ENCODE peak calls at places on chromosomes 3 and 15, in seven cellular contexts. I is activated B cell treated with CpG ODN at 0.5 μM for 24 hours, M is left ventricle myocardium inferior, D is ovary, Y is A549, E is fibroblast of villous mesenchyme, A is psoas muscle. Z is an unnamed sample.

GRCh38 chr15:94168250-94168649 is 63.1 kb upstream of the MCTP2 start:
- DNase-seq in A (no peak), M (no peak), I (no peak), E (no peak), Y (no peak), D (no peak), Z (no peak)

GRCh38 chr15:74277245-74277644 is 41.1 kb downstream of the CCDC33 start:
- DNase-seq in A (peak), Y (no peak), M (no peak), D (no peak), I (no peak), E (no peak), Z (no peak)

GRCh38 chr15:100241572-100242479 is 99.9 kb downstream of the ADAMTS17 start:
- DNase-seq in D (peak), M (no peak), I (no peak), A (no peak), Y (peak), E (peak), Z (no peak)

GRCh38 chr3:72702997-72703396 is 145.2 kb downstream of the SHQ1 start:
- DNase-seq in M (no peak), Y (no peak), D (no peak), A (no peak), E (no peak), I (no peak), Z (no peak)

GRCh38 chr3:57706462-57706861 is 13.6 kb upstream of the DENND6A start:
- DNase-seq in E (no peak), Y (no peak), D (no peak), A (no peak), M (no peak), I (no peak), Z (no peak)

GRCh38 chr3:89032331-89033063 is 74.9 kb upstream of the EPHA3 start:
- DNase-seq in I (no peak), A (no peak), E (peak), M (no peak), D (no peak), Y (no peak), Z (no peak)

GRCh38 chr3:83913381-83913780 is 1045.4 kb upstream of the CADM2 start:
- DNase-seq in I (no peak), E (no peak), D (no peak), A (no peak), M (no peak), Y (no peak), Z (no peak)

GRCh38 chr3:151675858-151676615 is 57.7 kb upstream of the AADACL2 start:
- DNase-seq in E (peak), I (no peak), D (no peak), A (no peak), M (no peak), Y (no peak), Z (no peak)

GRCh38 chr15:83320404-83320803 is 35.9 kb upstream of the BNC1 start:
- DNase-seq in I (no peak), Y (no peak), A (no peak), E (peak), M (no peak), D (no peak), Z (no peak)

GRCh38 chr3:149388001-149388435 is 10.6 kb upstream of the TM4SF1 start:
- DNase-seq in D (no peak), A (no peak), M (no peak), Y (no peak), I (no peak), E (peak), Z (no peak)

GRCh38 chr3:10672422-10672821 is 143.6 kb upstream of the SLC6A11 start:
- DNase-seq in Y (no peak), D (no peak), M (peak), I (no peak), A (no peak), E (peak), Z (no peak)

GRCh38 chr15:47293763-47294162 is 423.5 kb upstream of the SEMA6D start:
- DNase-seq in M (peak), E (peak), Y (no peak), D (peak), A (peak), I (no peak), Z (no peak)

GRCh38 chr15:39493393-39494067 is 87.3 kb upstream of the THBS1 start:
- DNase-seq in I (no peak), D (no peak), M (no peak), E (no peak), Y (no peak), A (no peak), Z (no peak)
- TF ChIP-seq CTCF in I (no peak), D (no peak), M (no peak), E (no peak), Y (no peak), A (no peak), Z (no peak)

GRCh38 chr15:68967948-68968347 is 37.6 kb downstream of the SPESP1 start:
- DNase-seq in D (no peak), A (no peak), E (no peak), I (no peak), Y (no peak), M (no peak), Z (no peak)

GRCh38 chr15:68957686-68958085 is 27.4 kb downstream of the SPESP1 start:
- DNase-seq in I (no peak), A (no peak), E (no peak), D (no peak), M (no peak), Y (no peak), Z (no peak)

GRCh38 chr15:68966996-68967395 is 36.7 kb downstream of the SPESP1 start:
- DNase-seq in M (no peak), E (no peak), A (no peak), Y (no peak), I (no peak), D (no peak), Z (no peak)

GRCh38 chr15:68958597-68958996 is 28.3 kb downstream of the SPESP1 start:
- DNase-seq in D (no peak), Y (no peak), M (no peak), A (no peak), E (no peak), I (no peak), Z (no peak)

GRCh38 chr15:68962464-68962863 is 32.1 kb downstream of the SPESP1 start:
- DNase-seq in A (no peak), E (no peak), D (no peak), M (no peak), Y (no peak), I (no peak), Z (no peak)
- TF ChIP-seq CTCF in A (no peak), E (no peak), D (no peak), M (no peak), Y (no peak), I (no peak), Z (no peak)

GRCh38 chr3:170149016-170149415 is 32.5 kb downstream of the PHC3 start:
- DNase-seq in D (no peak), E (no peak), M (no peak), A (no peak), Y (no peak), I (no peak), Z (no peak)
- TF ChIP-seq CTCF in D (no peak), E (no peak), M (no peak), A (no peak), Y (no peak), I (no peak), Z (no peak)

GRCh38 chr3:129039271-129040038 is 21.1 kb upstream of the GP9 start:
- DNase-seq in M (no peak), E (no peak), D (peak), A (no peak), Y (no peak), I (no peak), Z (peak)

GRCh38 chr3:129040579-129041300 is 19.8 kb upstream of the GP9 start:
- DNase-seq in I (no peak), A (no peak), D (peak), E (no peak), M (no peak), Y (no peak), Z (no peak)

GRCh38 chr3:129038121-129038855 is 22.3 kb upstream of the GP9 start:
- DNase-seq in D (peak), A (no peak), E (no peak), Y (no peak), M (no peak), I (no peak), Z (no peak)

GRCh38 chr3:129037093-129037419 is 23.5 kb upstream of the GP9 start:
- DNase-seq in M (no peak), I (no peak), A (no peak), E (no peak), D (peak), Y (no peak), Z (no peak)

GRCh38 chr3:129040039-129040336 is 20.6 kb upstream of the GP9 start:
- DNase-seq in I (no peak), A (no peak), M (no peak), Y (no peak), D (no peak), E (no peak), Z (no peak)
- TF ChIP-seq CTCF in I (no peak), A (no peak), M (no peak), Y (no peak), D (no peak), E (no peak), Z (no peak)

GRCh38 chr3:111012388-111013248 is 59.0 kb upstream of the NECTIN3 start:
- DNase-seq in D (no peak), A (no peak), I (no peak), M (no peak), Y (no peak), E (peak), Z (no peak)
- TF ChIP-seq CTCF in D (no peak), A (no peak), I (no peak), M (peak), Y (no peak), E (peak), Z (no peak)

GRCh38 chr3:188832961-188833615 is 338.7 kb upstream of the TPRG1 start:
- DNase-seq in E (peak), M (no peak), A (no peak), Y (no peak), D (no peak), I (no peak), Z (no peak)
- TF ChIP-seq CTCF in E (no peak), M (no peak), A (no peak), Y (no peak), D (no peak), I (no peak), Z (no peak)

GRCh38 chr15:32994810-32995424 is 199.6 kb downstream of the FMN1 start:
- DNase-seq in E (peak), I (no peak), D (no peak), A (no peak), Y (peak), M (no peak), Z (no peak)
- TF ChIP-seq CTCF in E (peak), I (peak), D (no peak), A (peak), Y (peak), M (peak), Z (peak)

GRCh38 chr3:38001456-38002081 is 11.0 kb downstream of the VILL start:
- DNase-seq in D (peak), E (no peak), M (no peak), I (no peak), Y (peak), A (peak), Z (peak)
- TF ChIP-seq CTCF in D (no peak), E (peak), M (no peak), I (no peak), Y (no peak), A (no peak), Z (no peak)

Z was measured in mesothelial cell of epicardium.